ENCODE peak calls at places on chromosome 4, in six cellular contexts. P is H9, H is hypothalamus, Q is H1, U is NCI-H1694, K is neural progenitor cell. L is an unnamed sample.

GRCh38 chr4:143381171-143382118 is 44.8 kb downstream of the GAB1 start:
- DNase-seq in Q (no peak), P (no peak), U (no peak), H (no peak), K (no peak), L (no peak)

GRCh38 chr4:113290666-113291065 is 241.2 kb downstream of the ANK2 start:
- DNase-seq in Q (no peak), H (no peak), P (no peak), K (no peak), U (no peak), L (no peak)

GRCh38 chr4:66943117-66943516 is 602.2 kb downstream of the CENPC start:
- DNase-seq in Q (no peak), K (no peak), H (no peak), P (no peak), U (no peak), L (no peak)

GRCh38 chr4:130563185-130563890 is 1467.4 kb downstream of the C4orf33 start:
- DNase-seq in P (peak; percentile 81), Q (peak; percentile 57), K (peak; percentile 82), H (peak; percentile 4), U (no peak), L (peak; percentile 55)

GRCh38 chr4:2105559-2105958 is 46.4 kb downstream of the NAT8L start:
- DNase-seq in H (no peak), U (no peak), P (no peak), Q (no peak), K (no peak), L (no peak)

GRCh38 chr4:89245459-89245858 is 62.1 kb downstream of the GPRIN3 start:
- DNase-seq in U (peak; percentile 77), K (no peak), H (no peak), P (no peak), Q (no peak), L (peak; percentile 58)

GRCh38 chr4:31261632-31262031 is 541.5 kb downstream of the PCDH7 start:
- DNase-seq in K (no peak), U (no peak), P (no peak), Q (no peak), H (no peak), L (no peak)

GRCh38 chr4:10109995-10110670 is 6.5 kb downstream of the WDR1 start:
- DNase-seq in U (no peak), H (no peak), P (no peak), K (no peak), Q (no peak), L (no peak)

GRCh38 chr4:118034061-118034785 is at the start of gene NDST3:
- DNase-seq in P (peak; percentile 74), H (peak; percentile 10), Q (no peak), K (peak; percentile 88), U (peak; percentile 84), L (peak; percentile 40)

GRCh38 chr4:9916346-9916745 is 105.0 kb downstream of the SLC2A9 start:
- DNase-seq in Q (no peak), H (no peak), K (no peak), P (no peak), U (no peak), L (no peak)

GRCh38 chr4:181030961-181031360 is 1212.2 kb upstream of the TENM3 start:
- DNase-seq in H (no peak), Q (no peak), U (no peak), K (no peak), P (no peak), L (no peak)

GRCh38 chr4:123825596-123826291 is 429.1 kb downstream of the SPRY1 start:
- DNase-seq in P (no peak), U (no peak), H (no peak), K (no peak), Q (no peak), L (no peak)

GRCh38 chr4:38529189-38530115 is 134.5 kb upstream of the KLF3 start:
- DNase-seq in H (no peak), K (no peak), P (no peak), Q (no peak), U (no peak), L (no peak)

GRCh38 chr4:74433043-74433442 is 11.9 kb upstream of the AREG start:
- DNase-seq in H (no peak), Q (no peak), K (no peak), U (no peak), P (no peak), L (no peak)

GRCh38 chr4:76208005-76208765 is 5.4 kb downstream of the SCARB2 start:
- DNase-seq in K (no peak), U (peak; percentile 51), H (peak; percentile 22), P (no peak), Q (no peak), L (peak; percentile 85)

GRCh38 chr4:133316874-133317273 is 167.8 kb downstream of the PCDH10 start:
- DNase-seq in H (no peak), Q (no peak), K (no peak), P (no peak), U (no peak), L (no peak)

GRCh38 chr4:65195666-65196065 is 474.6 kb downstream of the EPHA5 start:
- DNase-seq in P (no peak), H (no peak), U (no peak), K (no peak), Q (no peak), L (no peak)

GRCh38 chr4:113699772-113700171 is 61.8 kb downstream of the CAMK2D start:
- DNase-seq in Q (no peak), U (no peak), H (no peak), P (no peak), K (no peak), L (no peak)

GRCh38 chr4:73413294-73413755 is 9.2 kb downstream of the ALB start:
- DNase-seq in H (no peak), Q (no peak), K (no peak), P (no peak), U (no peak), L (no peak)

GRCh38 chr4:41471672-41472071 is 66.3 kb upstream of the LIMCH1 start:
- DNase-seq in Q (no peak), H (no peak), P (no peak), K (no peak), U (no peak), L (no peak)

GRCh38 chr4:176271749-176272148 is 2.7 kb upstream of the ASB5 start:
- DNase-seq in H (no peak), P (no peak), U (no peak), K (no peak), Q (no peak), L (no peak)

GRCh38 chr4:114161809-114162208 is 182.4 kb upstream of the ARSJ start:
- DNase-seq in P (peak; percentile 42), Q (no peak), H (no peak), U (no peak), K (peak; percentile 27), L (no peak)

GRCh38 chr4:145804134-145804533 is 124.2 kb downstream of the C4orf51 start:
- DNase-seq in K (no peak), H (no peak), Q (no peak), P (no peak), U (no peak), L (no peak)

GRCh38 chr4:6386091-6386490 is 86.3 kb downstream of the PPP2R2C start:
- DNase-seq in P (no peak), K (no peak), H (no peak), U (peak; percentile 37), Q (no peak), L (peak; percentile 2)